ENCODE peak calls at places on chromosome 15, in ten cellular contexts. X is activated naive CD8-positive, alpha-beta T cell treated with anti-CD3 and anti-CD28 coated beads, Interleukin-2, amount 10 ng/mL, durations not matched to agents 7 days and 5 days; U is PC-3; K is omental fat pad; F is T-cell; T is left lung; P is heart left ventricle; O is sciatic nerve; L is left lobe of liver; G is lung. B is an unnamed sample.

GRCh38 chr15:65410972-65411371 is 11.8 kb downstream of the IGDCC4 start:
- ATAC-seq in P (no peak), U (no peak), T (no peak), X (no peak), F (no peak), O (no peak), K (no peak), L (no peak), G (no peak), B (no peak)

GRCh38 chr15:82178061-82178460 is 84.5 kb downstream of the EFL1 start:
- ATAC-seq in F (no peak), X (no peak), K (no peak), T (peak; percentile 53), U (peak; percentile 11), P (no peak), G (no peak), O (no peak), L (no peak), B (no peak)

GRCh38 chr15:73600413-73601050 is 32.7 kb downstream of the NPTN start:
- ATAC-seq in K (no peak), T (no peak), P (no peak), F (no peak), O (no peak), U (no peak), X (no peak), G (no peak), L (no peak), B (no peak)

GRCh38 chr15:65285291-65286068 is 1.2 kb downstream of the PARP16 start:
- ATAC-seq in U (no peak), K (no peak), G (no peak), P (no peak), O (no peak), T (no peak), X (no peak), L (no peak), F (no peak), B (no peak)

GRCh38 chr15:66039117-66039860 is 170.0 kb downstream of the RAB11A start:
- ATAC-seq in F (no peak), G (no peak), P (no peak), U (no peak), X (no peak), L (no peak), K (no peak), T (no peak), O (no peak), B (no peak)

GRCh38 chr15:93152264-93152884 is 63.4 kb upstream of the RGMA start:
- ATAC-seq in P (no peak), K (no peak), F (peak; percentile 64), O (peak; percentile 16), G (no peak), X (peak; percentile 99), T (peak; percentile 12), L (no peak), U (no peak), B (no peak)

GRCh38 chr15:50687302-50687902 is 805 bp upstream of the TRPM7 start:
- ATAC-seq in G (no peak), L (peak; percentile 50), X (no peak), P (no peak), U (peak; percentile 7), O (peak; percentile 7), F (peak; percentile 3), K (peak; percentile 2), T (peak; percentile 2), B (no peak)

GRCh38 chr15:88769161-88769971 is 33.9 kb upstream of the ACAN start:
- ATAC-seq in U (no peak), P (no peak), O (peak; percentile 97), K (no peak), X (no peak), L (no peak), F (no peak), T (no peak), G (no peak), B (no peak)

GRCh38 chr15:98241032-98241554 is 280.6 kb downstream of the ARRDC4 start:
- ATAC-seq in F (no peak), T (no peak), O (no peak), L (no peak), U (no peak), K (no peak), G (no peak), X (no peak), P (no peak), B (no peak)

GRCh38 chr15:100693451-100693850 is 91.1 kb downstream of the ASB7 start:
- ATAC-seq in T (peak; percentile 70), U (no peak), X (no peak), F (no peak), P (no peak), K (peak; percentile 56), O (no peak), L (no peak), G (peak; percentile 21), B (no peak)

GRCh38 chr15:75705854-75706681 is 6.6 kb downstream of the CSPG4 start:
- ATAC-seq in X (no peak), K (no peak), P (no peak), F (no peak), G (no peak), U (no peak), O (no peak), L (no peak), T (no peak), B (no peak)

GRCh38 chr15:42279234-42279723 is 6.0 kb upstream of the TMEM87A start:
- ATAC-seq in T (peak; percentile 38), P (no peak), X (no peak), U (no peak), K (no peak), O (no peak), F (no peak), L (peak; percentile 9), G (peak; percentile 54), B (peak; percentile 21)

GRCh38 chr15:42940527-42940926 is 19.9 kb upstream of the TTBK2 start:
- ATAC-seq in K (no peak), F (no peak), T (no peak), L (no peak), O (no peak), G (no peak), X (no peak), U (no peak), P (no peak), B (no peak)

GRCh38 chr15:67908756-67909155 is 68.9 kb upstream of the RNU6-1 start:
- ATAC-seq in T (no peak), K (no peak), X (no peak), G (no peak), L (no peak), P (no peak), F (no peak), O (no peak), U (no peak), B (no peak)

GRCh38 chr15:52136471-52136993 is 24.0 kb upstream of the BCL2L10 start:
- ATAC-seq in X (no peak), T (no peak), K (no peak), U (no peak), P (no peak), F (no peak), O (peak; percentile 36), L (no peak), G (no peak), B (no peak)

GRCh38 chr15:75349851-75350588 is 3.2 kb downstream of the NEIL1 start:
- ATAC-seq in P (no peak), G (no peak), O (no peak), U (no peak), K (no peak), T (no peak), L (no peak), F (peak; percentile 73), X (peak; percentile 90), B (peak; percentile 90)

GRCh38 chr15:60917469-60918130 is 311.5 kb downstream of the RORA start:
- ATAC-seq in O (peak; percentile 92), K (peak; percentile 75), U (no peak), X (no peak), F (no peak), L (peak; percentile 67), P (peak; percentile 72), G (no peak), T (peak; percentile 51), B (no peak)

GRCh38 chr15:77715860-77716259 is 83.1 kb upstream of the LINGO1 start:
- ATAC-seq in F (no peak), P (no peak), O (no peak), T (no peak), U (no peak), K (no peak), L (no peak), G (no peak), X (no peak), B (no peak)

GRCh38 chr15:100350434-100351226 is 8.9 kb upstream of the ADAMTS17 start:
- ATAC-seq in G (peak; percentile 60), K (peak; percentile 68), T (peak; percentile 83), X (no peak), F (no peak), L (peak; percentile 67), U (peak; percentile 76), O (peak; percentile 85), P (peak; percentile 1), B (peak; percentile 18)

GRCh38 chr15:60526127-60526616 is 47.2 kb upstream of the ICE2 start:
- ATAC-seq in G (no peak), L (peak; percentile 72), K (no peak), U (peak; percentile 77), P (no peak), O (peak; percentile 84), F (no peak), T (no peak), X (no peak), B (peak; percentile 71)

GRCh38 chr15:24752354-24752753 is 76.8 kb downstream of the NPAP1 start:
- ATAC-seq in L (no peak), P (no peak), O (no peak), U (no peak), T (no peak), G (no peak), K (no peak), F (no peak), X (no peak), B (no peak)

GRCh38 chr15:63870403-63871209 is 36.9 kb upstream of the HERC1 start:
- ATAC-seq in P (peak; percentile 91), G (peak; percentile 39), X (no peak), K (no peak), T (peak; percentile 99), O (peak; percentile 83), L (peak; percentile 71), F (no peak), U (peak; percentile 81), B (peak; percentile 8)

GRCh38 chr15:33161209-33161608 is 33.3 kb downstream of the FMN1 start:
- ATAC-seq in F (no peak), L (no peak), T (no peak), G (no peak), P (no peak), X (no peak), K (peak; percentile 32), U (no peak), O (no peak), B (no peak)

GRCh38 chr15:38504680-38505467 is 50.9 kb downstream of the FAM98B start:
- ATAC-seq in U (no peak), F (no peak), P (no peak), T (peak; percentile 79), K (no peak), L (no peak), G (no peak), O (no peak), X (no peak), B (peak; percentile 55)

GRCh38 chr15:40340038-40340739 is 550 bp downstream of the CCDC9B start:
- ATAC-seq in O (peak; percentile 39), P (peak; percentile 70), L (peak; percentile 65), T (peak; percentile 49), F (no peak), X (no peak), U (peak; percentile 0), G (peak; percentile 5), K (peak; percentile 30), B (no peak)

GRCh38 chr15:62857411-62857853 is 185.1 kb upstream of the TPM1 start:
- ATAC-seq in L (no peak), K (no peak), X (no peak), P (no peak), O (no peak), T (peak; percentile 89), G (peak; percentile 58), U (peak; percentile 88), F (no peak), B (peak; percentile 89)

GRCh38 chr15:66581972-66582537 is 16.3 kb upstream of the LCTL start:
- ATAC-seq in P (no peak), T (no peak), F (no peak), O (no peak), X (no peak), K (no peak), L (no peak), G (no peak), U (peak; percentile 33), B (no peak)

GRCh38 chr15:101347454-101347853 is 52.4 kb upstream of the SNRPA1 start:
- ATAC-seq in F (no peak), L (peak; percentile 61), X (no peak), G (no peak), K (no peak), U (no peak), P (no peak), O (no peak), T (no peak), B (no peak)